ENCODE peak calls at places on chromosomes 5 and 9, in four cellular contexts. Z is sigmoid colon, W is right atrium auricular region, Y is H1. R is an unnamed sample.

GRCh38 chr9:120768247-120768646 is 25.0 kb downstream of the FBXW2 start:
- DNase-seq in Z (no peak), W (no peak), Y (no peak), R (no peak)

GRCh38 chr5:17042041-17042440 is 106.0 kb upstream of the MYO10 start:
- DNase-seq in Z (no peak), W (no peak), Y (no peak), R (no peak)

GRCh38 chr9:130354378-130354777 is 88.8 kb downstream of the HMCN2 start:
- DNase-seq in Z (no peak), W (no peak), Y (no peak), R (no peak)

GRCh38 chr5:135822959-135823358 is 11.5 kb upstream of the SLC25A48 start:
- DNase-seq in Z (no peak), W (no peak), Y (no peak), R (no peak)

GRCh38 chr9:112097712-112098688 is 77.1 kb downstream of the SUSD1 start:
- DNase-seq in Z (no peak), W (no peak), Y (peak), R (peak)

GRCh38 chr9:91840882-91841281 is 109.1 kb downstream of the ROR2 start:
- DNase-seq in Z (peak), W (no peak), Y (no peak), R (no peak)

GRCh38 chr5:94830520-94830919 is 212.1 kb downstream of the SLF1 start:
- DNase-seq in Z (no peak), W (no peak), Y (no peak), R (no peak)

GRCh38 chr9:35716236-35716635 is 15.8 kb downstream of the TLN1 start:
- DNase-seq in Z (peak), W (no peak), Y (no peak), R (no peak)

GRCh38 chr5:52844885-52845284 is 57.2 kb downstream of the ITGA1 start:
- DNase-seq in Z (no peak), W (no peak), Y (no peak), R (no peak)

GRCh38 chr9:127539982-127540663 is 72.0 kb upstream of the STXBP1 start:
- DNase-seq in Z (no peak), W (no peak), Y (no peak), R (no peak)

GRCh38 chr5:100800552-100800951 is 102.5 kb downstream of the ST8SIA4 start:
- DNase-seq in Z (no peak), W (no peak), Y (no peak), R (peak)

GRCh38 chr5:161086456-161086855 is 234.4 kb upstream of the ATP10B start:
- DNase-seq in Z (no peak), W (no peak), Y (no peak), R (no peak)

GRCh38 chr9:93058357-93059096 is at the start of gene SUSD3:
- DNase-seq in Z (peak), W (no peak), Y (peak), R (peak)

GRCh38 chr5:69485471-69485870 is 7.1 kb upstream of the OCLN start:
- DNase-seq in Z (no peak), W (no peak), Y (no peak), R (no peak)

GRCh38 chr5:36066540-36067210 is at the start of gene UGT3A2:
- DNase-seq in Z (no peak), W (no peak), Y (peak), R (no peak)
- TF ChIP-seq CTCF in Z (no peak), W (no peak), Y (peak), R (no peak)

GRCh38 chr9:137960496-137960895 is 82.9 kb downstream of the CACNA1B start:
- DNase-seq in Z (no peak), W (no peak), Y (peak), R (no peak)
- TF ChIP-seq CTCF in Z (no peak), W (no peak), Y (peak), R (no peak)

GRCh38 chr5:175729829-175730277 is 72.0 kb downstream of the HRH2 start:
- DNase-seq in Z (peak), W (peak), Y (peak), R (peak)

GRCh38 chr5:175731756-175732465 is 74.0 kb downstream of the HRH2 start:
- DNase-seq in Z (peak), W (no peak), Y (no peak), R (no peak)

GRCh38 chr5:175728316-175728715 is 70.4 kb downstream of the HRH2 start:
- DNase-seq in Z (peak), W (no peak), Y (no peak), R (no peak)

GRCh38 chr5:175731172-175731571 is 73.3 kb downstream of the HRH2 start:
- DNase-seq in Z (peak), W (no peak), Y (no peak), R (no peak)

DNA sequence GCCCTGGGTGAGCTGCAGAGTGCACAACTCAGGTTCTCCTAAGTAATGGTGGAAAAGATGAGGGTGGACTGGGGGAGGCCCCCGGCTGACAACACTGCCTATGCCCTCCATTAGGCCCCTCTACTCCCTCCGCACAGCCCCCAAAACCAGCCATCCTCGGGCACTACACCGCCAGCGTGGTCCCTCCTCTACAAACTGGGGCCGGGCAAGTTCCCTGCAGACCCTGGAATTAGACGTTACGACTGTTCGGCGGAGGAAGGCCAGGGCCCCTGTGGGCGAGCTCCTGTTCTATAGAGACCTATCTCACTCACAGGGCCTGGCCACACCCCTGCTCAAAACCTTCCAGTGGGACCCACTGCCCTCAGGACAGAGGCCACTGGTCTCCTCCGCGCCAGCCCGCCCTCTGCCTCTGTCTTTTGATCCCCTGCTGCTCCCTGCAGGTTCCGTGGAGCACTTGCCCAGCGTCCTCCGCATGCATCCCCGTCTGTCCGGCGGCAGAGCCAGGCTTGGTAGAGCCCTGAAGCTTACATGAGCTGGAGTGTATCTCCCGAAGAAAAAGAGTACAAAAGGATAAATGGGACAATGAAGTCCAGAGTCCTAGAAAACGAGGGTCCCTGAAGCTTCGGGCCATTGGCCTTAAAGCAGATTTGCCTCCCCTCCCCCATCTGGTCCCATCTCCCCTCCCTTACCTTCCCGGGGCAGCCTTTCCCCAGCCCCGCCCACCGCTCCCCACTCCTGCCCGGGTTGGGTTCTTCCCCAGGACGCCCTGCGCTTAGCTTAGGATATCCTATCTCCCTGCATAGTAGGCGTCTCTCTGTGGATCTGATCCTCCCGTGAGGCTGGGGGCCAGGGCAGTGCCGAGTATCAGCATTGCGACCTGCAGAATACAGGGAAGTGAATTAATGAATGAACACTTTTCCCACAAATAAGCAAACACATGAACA is 71.3 kb downstream of the HRH2 start:
- DNase-seq in Z (peak), W (no peak), Y (peak), R (no peak)
- TF ChIP-seq CTCF in Z (no peak), W (no peak), Y (peak), R (no peak)

DNA sequence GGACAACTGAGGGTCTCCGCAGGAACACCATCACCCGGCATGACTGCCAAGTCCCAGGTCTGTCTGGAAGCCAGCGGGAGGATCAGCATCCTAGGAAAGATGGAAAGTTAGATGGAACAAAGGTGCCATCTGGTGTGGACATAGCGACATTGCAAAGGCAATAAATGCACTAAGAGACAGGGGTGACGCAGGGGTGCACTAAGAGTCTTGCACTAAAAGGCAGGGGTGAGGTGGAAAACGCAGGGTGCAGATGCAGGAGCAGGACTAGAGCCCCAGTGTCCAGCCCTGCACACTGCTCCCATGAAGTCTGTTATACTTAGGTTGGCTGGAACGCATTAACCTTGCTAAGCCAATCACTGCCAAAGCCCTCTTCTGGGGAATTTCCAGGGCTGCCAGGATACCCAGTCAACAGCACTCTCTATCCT is 15.5 kb downstream of the ATOX1 start:
- DNase-seq in Z (peak), W (no peak), Y (peak), R (no peak)
- TF ChIP-seq CTCF in Z (peak), W (peak), Y (peak), R (peak)

DNA sequence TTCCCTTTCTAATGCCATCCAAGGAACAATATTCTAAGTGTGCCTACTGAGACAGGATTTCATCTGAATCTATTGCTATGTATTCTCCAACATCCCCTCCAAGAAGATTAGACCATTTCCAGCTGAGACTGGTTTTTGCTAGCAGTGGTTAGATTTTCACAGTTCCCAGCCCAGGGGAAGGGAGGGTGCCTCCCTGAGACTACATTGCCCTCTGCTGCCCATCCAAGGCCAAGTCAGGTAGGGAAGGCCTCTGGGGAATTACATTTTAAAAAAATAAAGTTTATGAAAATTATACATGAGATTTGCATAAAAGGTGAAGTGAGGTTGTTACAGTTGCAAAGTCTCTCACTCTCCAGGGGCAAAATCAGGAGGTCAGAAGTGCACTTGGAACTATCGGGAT is 28.0 kb upstream of the SYK start:
- DNase-seq in Z (no peak), W (no peak), Y (no peak), R (no peak)
- TF ChIP-seq CTCF in Z (no peak), W (peak), Y (peak), R (peak)

GRCh38 chr5:26121343-26121742 is 917.0 kb downstream of the CDH9 start:
- DNase-seq in Z (no peak), W (no peak), Y (no peak), R (no peak)
- TF ChIP-seq CTCF in Z (no peak), W (no peak), Y (peak), R (no peak)

DNA sequence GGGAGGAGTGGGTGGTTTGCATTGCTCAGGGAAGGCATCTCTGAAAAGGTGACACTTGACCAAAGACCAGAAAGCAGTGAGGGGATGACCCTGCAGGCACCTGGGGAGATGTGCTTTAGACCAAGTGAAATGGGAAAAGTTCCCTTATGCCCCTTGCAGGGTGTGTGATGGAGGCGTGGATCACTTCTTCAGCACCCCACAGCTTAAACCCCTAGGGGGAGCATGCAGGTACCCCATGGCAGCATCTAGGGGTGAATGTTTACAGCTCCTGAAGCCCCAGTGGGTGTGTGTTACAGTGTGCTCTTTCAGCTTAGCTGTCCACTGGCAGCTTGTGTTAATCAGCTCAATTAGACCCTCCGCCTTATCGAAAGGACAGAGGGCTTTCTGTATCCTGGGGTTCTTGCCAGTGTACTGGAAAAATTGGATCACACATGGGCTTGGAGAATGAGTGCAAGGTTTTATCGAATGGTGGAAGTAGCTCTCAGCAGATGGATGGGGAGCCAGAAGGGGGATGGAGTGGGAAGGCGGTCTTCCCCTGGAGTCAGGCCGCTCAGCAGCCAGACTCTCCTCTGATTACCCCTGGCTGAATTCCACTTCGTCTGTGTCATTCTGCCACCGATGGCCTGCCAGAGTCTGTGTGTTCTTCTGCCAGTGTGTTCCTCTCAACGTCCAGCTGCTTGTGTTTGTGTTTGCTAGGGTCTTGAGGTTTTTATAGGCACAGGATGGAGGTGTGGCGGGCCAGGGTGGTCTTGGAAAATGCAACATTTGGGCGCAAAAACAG is 6.3 kb downstream of the BHMT2 start:
- DNase-seq in Z (no peak), W (no peak), Y (no peak), R (no peak)
- TF ChIP-seq CTCF in Z (no peak), W (no peak), Y (peak), R (no peak)

R was measured in GM10248.